ENCODE peak calls at places on chromosomes 7 and 10, in nine cellular contexts. Z is choroid plexus epithelial cell, P is GM13977, H is cardiac fibroblast, B is tibial artery, U is ovary, Y is fibroblast of mammary gland, N is tibial nerve, C is A549. I is an unnamed sample.

GRCh38 chr10:88804083-88804812 is 1.7 kb downstream of the LIPM start:
- DNase-seq in Z (no peak), Y (no peak), U (no peak), H (no peak), P (no peak), B (no peak), N (no peak), C (no peak), I (no peak)

GRCh38 chr7:18889436-18889835 is 228.0 kb downstream of the TWIST1 start:
- DNase-seq in C (no peak), B (no peak), Y (no peak), H (no peak), N (no peak), P (no peak), Z (no peak), U (no peak), I (no peak)

GRCh38 chr10:23980054-23980453 is 228.9 kb upstream of the KIAA1217 start:
- DNase-seq in C (no peak), N (no peak), Z (no peak), H (no peak), B (no peak), P (no peak), U (no peak), Y (no peak), I (no peak)

GRCh38 chr7:74569501-74570075 is 87.9 kb upstream of the GTF2I start:
- DNase-seq in U (no peak), C (no peak), Z (no peak), H (no peak), P (no peak), Y (no peak), N (no peak), B (no peak), I (no peak)

GRCh38 chr10:36602374-36602773 is 523.0 kb upstream of the ANKRD30A start:
- DNase-seq in P (no peak), H (peak; percentile 80), Z (peak; percentile 81), B (no peak), C (peak; percentile 10), N (no peak), U (no peak), Y (peak; percentile 81), I (no peak)

GRCh38 chr7:14902589-14902963 is at the start of gene DGKB:
- DNase-seq in N (no peak), C (no peak), Y (peak; percentile 30), H (peak; percentile 42), U (no peak), B (no peak), P (no peak), Z (peak; percentile 35), I (no peak)

GRCh38 chr10:26571655-26572054 is 125.8 kb upstream of the PDSS1 start:
- DNase-seq in Z (no peak), P (no peak), C (no peak), B (no peak), Y (peak; percentile 10), U (no peak), N (no peak), H (no peak), I (no peak)

GRCh38 chr10:63430999-63431356 is 34.8 kb downstream of the JMJD1C start:
- DNase-seq in H (no peak), N (no peak), C (no peak), Y (no peak), Z (no peak), P (no peak), B (no peak), U (no peak), I (no peak)

GRCh38 chr7:12386237-12386839 is 17.3 kb downstream of the VWDE start:
- DNase-seq in Y (no peak), N (no peak), Z (no peak), C (no peak), U (no peak), P (no peak), B (no peak), H (no peak), I (no peak)

GRCh38 chr10:32263300-32263699 is 83.7 kb downstream of the EPC1 start:
- DNase-seq in N (no peak), Z (no peak), C (no peak), B (no peak), H (peak; percentile 29), Y (peak; percentile 38), U (no peak), P (no peak), I (no peak)

GRCh38 chr10:48976208-48976607 is 36.6 kb upstream of the LRRC18 start:
- DNase-seq in Y (peak; percentile 16), U (peak; percentile 17), Z (peak; percentile 33), P (no peak), C (peak; percentile 12), N (no peak), H (peak; percentile 17), B (no peak), I (no peak)

GRCh38 chr7:74174606-74175082 is 488 bp downstream of the EIF4H start:
- DNase-seq in Y (peak; percentile 51), Z (peak; percentile 71), U (peak; percentile 41), B (peak; percentile 48), H (peak; percentile 50), N (peak; percentile 16), P (no peak), C (peak; percentile 41), I (no peak)

GRCh38 chr10:61682323-61682722 is 19.6 kb downstream of the CABCOCO1 start:
- DNase-seq in B (no peak), C (peak; percentile 8), Y (no peak), U (no peak), Z (peak; percentile 5), H (no peak), N (no peak), P (no peak), I (no peak)

GRCh38 chr10:24651923-24652322 is 71.8 kb downstream of the ARHGAP21 start:
- DNase-seq in Y (no peak), N (no peak), Z (no peak), U (no peak), B (no peak), H (no peak), P (no peak), C (no peak), I (no peak)

GRCh38 chr10:38118072-38118807 is 24.1 kb downstream of the ZNF37A start:
- DNase-seq in Z (peak; percentile 51), B (no peak), N (no peak), Y (peak; percentile 54), U (no peak), C (no peak), H (peak; percentile 51), P (no peak), I (no peak)

GRCh38 chr7:63900394-63901203 is 98.0 kb upstream of the ZNF722 start:
- DNase-seq in Z (no peak), N (peak; percentile 95), H (peak; percentile 14), U (peak; percentile 94), P (no peak), B (peak; percentile 96), C (no peak), Y (peak; percentile 66), I (no peak)

GRCh38 chr10:110414563-110415309 is 83.0 kb upstream of the DUSP5 start:
- DNase-seq in P (peak; percentile 77), Z (peak; percentile 69), N (no peak), H (peak; percentile 83), C (peak; percentile 81), B (no peak), U (no peak), Y (no peak), I (peak; percentile 78)

GRCh38 chr10:123132576-123133477 is 2.9 kb upstream of the HMX3 start:
- DNase-seq in N (peak; percentile 90), Y (peak; percentile 82), Z (peak; percentile 84), B (peak; percentile 82), U (peak; percentile 62), P (peak; percentile 90), H (peak; percentile 88), C (peak; percentile 90), I (peak; percentile 88)

GRCh38 chr10:47107226-47107625 is 192.8 kb upstream of the GDF10 start:
- DNase-seq in Z (no peak), P (no peak), Y (no peak), B (no peak), C (no peak), U (no peak), H (no peak), N (no peak), I (no peak)

GRCh38 chr7:133761459-133761858 is 365.7 kb upstream of the LRGUK start:
- DNase-seq in U (no peak), N (no peak), C (no peak), Y (no peak), Z (no peak), H (no peak), P (no peak), B (no peak), I (no peak)

GRCh38 chr10:99913831-99914235 is 95.9 kb downstream of the DNMBP start:
- DNase-seq in Y (no peak), Z (no peak), U (no peak), N (no peak), B (no peak), C (no peak), P (no peak), H (no peak), I (no peak)
- TF ChIP-seq CTCF in Y (no peak), Z (no peak), U (no peak), N (no peak), B (no peak), C (no peak), P (no peak), H (no peak), I (no peak)

DNA sequence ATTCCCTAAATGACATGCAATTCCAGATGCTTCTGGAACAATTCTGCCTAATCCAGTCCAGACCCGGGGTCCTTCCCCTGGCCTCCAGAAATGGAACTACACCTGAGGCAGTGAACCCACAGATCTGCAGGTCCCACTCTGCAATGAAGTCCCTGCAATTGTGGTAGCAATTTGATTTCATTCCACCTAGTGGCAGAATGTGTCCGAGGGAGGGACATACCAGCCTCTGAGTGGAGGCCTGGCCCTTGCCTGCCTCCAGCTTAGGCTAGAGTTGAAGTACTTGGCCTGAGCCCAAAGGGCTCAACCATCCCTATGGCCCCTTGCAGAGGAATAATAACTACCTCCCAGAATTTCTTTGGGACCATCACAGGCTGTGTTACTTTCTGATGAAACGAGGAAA is 4.2 kb upstream of the CEP41 start:
- DNase-seq in B (no peak), N (no peak), Z (no peak), P (no peak), Y (no peak), H (no peak), C (no peak), U (no peak), I (no peak)
- TF ChIP-seq CTCF in B (no peak), N (no peak), Z (no peak), P (no peak), Y (no peak), H (no peak), C (no peak), U (no peak), I (no peak)

DNA sequence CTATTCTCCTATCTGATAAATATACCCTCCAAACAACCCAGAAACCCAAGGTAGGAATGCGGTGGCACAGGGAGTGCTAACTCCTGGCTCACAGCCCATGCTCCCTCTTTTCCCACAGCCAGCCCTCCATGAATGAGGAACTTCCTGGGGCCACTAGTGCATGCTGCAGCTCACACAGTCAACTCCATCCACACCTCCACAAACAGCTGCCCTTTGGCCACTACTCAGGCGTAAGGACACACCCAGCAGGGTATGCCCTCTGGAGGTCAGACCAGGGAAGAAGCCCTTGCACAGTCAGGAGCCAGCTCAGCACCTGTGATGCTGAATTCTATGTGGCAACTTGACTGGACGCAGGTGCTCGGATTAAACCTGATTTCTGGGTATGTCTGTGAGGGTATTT is 85.2 kb upstream of the PIK3CG start:
- DNase-seq in H (no peak), C (peak; percentile 25), B (no peak), P (no peak), Y (no peak), U (no peak), N (no peak), Z (no peak), I (no peak)
- TF ChIP-seq CTCF in H (no peak), C (no peak), B (no peak), P (peak; percentile 35), Y (no peak), U (no peak), N (no peak), Z (peak; percentile 4), I (peak; percentile 20)

GRCh38 chr10:5942001-5942400 is 35.3 kb downstream of the IL15RA start:
- DNase-seq in U (no peak), H (no peak), P (no peak), B (no peak), N (no peak), Y (no peak), Z (no peak), C (no peak), I (no peak)
- TF ChIP-seq CTCF in U (no peak), H (no peak), P (no peak), B (no peak), N (no peak), Y (no peak), Z (no peak), C (no peak), I (no peak)